ENCODE peak calls at places on chromosomes 2 and 18, in four cellular contexts. Z is OCI-LY7, R is HCT116, O is neural progenitor cell. A is an unnamed sample.

GRCh38 chr2:239532859-239533258 is 132.0 kb upstream of the HDAC4 start:
- DNase-seq in Z (no peak), R (no peak), O (no peak), A (no peak)

GRCh38 chr2:220127311-220127710 is 499.9 kb downstream of the SLC4A3 start:
- DNase-seq in R (no peak), Z (no peak), O (no peak), A (no peak)

GRCh38 chr2:205706769-205707375 is 24.6 kb downstream of the NRP2 start:
- DNase-seq in Z (peak), O (no peak), R (no peak), A (peak)

GRCh38 chr2:136116813-136117390 is 1.0 kb downstream of the CXCR4 start:
- DNase-seq in Z (peak), R (no peak), O (peak), A (peak)

GRCh38 chr2:8214221-8214620 is 467.6 kb upstream of the ID2 start:
- DNase-seq in O (no peak), R (no peak), Z (no peak), A (no peak)

GRCh38 chr2:161992526-161992925 is 81.5 kb downstream of the DPP4 start:
- DNase-seq in R (no peak), O (no peak), Z (no peak), A (peak)

GRCh38 chr2:232929303-232930123 is 59.4 kb downstream of the SNORC start:
- DNase-seq in O (no peak), Z (no peak), R (no peak), A (no peak)

GRCh38 chr2:224011837-224012236 is 27.2 kb downstream of the SERPINE2 start:
- DNase-seq in O (no peak), R (no peak), Z (no peak), A (no peak)

GRCh38 chr2:219087371-219087770 is 26.6 kb upstream of the IHH start:
- DNase-seq in Z (no peak), O (peak), R (no peak), A (no peak)

GRCh38 chr18:49846263-49846662 is 32.9 kb upstream of the ACAA2 start:
- DNase-seq in Z (no peak), R (no peak), O (no peak), A (no peak)

GRCh38 chr2:140597205-140597604 is 1533.6 kb downstream of the LRP1B start:
- DNase-seq in R (no peak), O (no peak), Z (no peak), A (no peak)

GRCh38 chr2:232666051-232666805 is 30.9 kb upstream of the GIGYF2 start:
- DNase-seq in O (no peak), Z (no peak), R (no peak), A (no peak)

GRCh38 chr18:8298186-8298585 is 311.1 kb upstream of the RAB12 start:
- DNase-seq in O (no peak), R (no peak), Z (no peak), A (no peak)

GRCh38 chr2:150234787-150235512 is 252.5 kb downstream of the RND3 start:
- DNase-seq in O (no peak), Z (no peak), R (no peak), A (no peak)

GRCh38 chr2:232543491-232543890 is 4.0 kb downstream of the CHRNG start:
- DNase-seq in R (no peak), Z (no peak), O (no peak), A (no peak)

GRCh38 chr2:184004289-184004944 is 593.9 kb upstream of the ZNF804A start:
- DNase-seq in R (no peak), Z (no peak), O (no peak), A (no peak)

GRCh38 chr2:183996825-183997823 is 601.2 kb upstream of the ZNF804A start:
- DNase-seq in O (no peak), Z (no peak), R (no peak), A (no peak)

GRCh38 chr2:183998041-183998796 is 600.1 kb upstream of the ZNF804A start:
- DNase-seq in Z (no peak), R (no peak), O (no peak), A (no peak)

GRCh38 chr2:183995632-183996031 is 602.7 kb upstream of the ZNF804A start:
- DNase-seq in R (no peak), O (no peak), Z (no peak), A (no peak)

GRCh38 chr2:183998797-183999190 is 599.5 kb upstream of the ZNF804A start:
- DNase-seq in Z (no peak), O (no peak), R (no peak), A (no peak)
- H3K4me3 ChIP-seq in Z (no peak), O (no peak), R (no peak), A (no peak)

GRCh38 chr18:75799449-75800330 is 372.2 kb upstream of the SMIM21 start:
- DNase-seq in Z (no peak), R (no peak), O (no peak), A (no peak)
- TF ChIP-seq EZH2phosphoT487 in Z (no peak), R (no peak), O (no peak), A (no peak)

GRCh38 chr18:23743733-23744333 is 54.6 kb downstream of the LAMA3 start:
- DNase-seq in Z (no peak), O (no peak), R (no peak), A (no peak)
- TF ChIP-seq CTCF in Z (no peak), O (no peak), R (no peak), A (no peak)

DNA sequence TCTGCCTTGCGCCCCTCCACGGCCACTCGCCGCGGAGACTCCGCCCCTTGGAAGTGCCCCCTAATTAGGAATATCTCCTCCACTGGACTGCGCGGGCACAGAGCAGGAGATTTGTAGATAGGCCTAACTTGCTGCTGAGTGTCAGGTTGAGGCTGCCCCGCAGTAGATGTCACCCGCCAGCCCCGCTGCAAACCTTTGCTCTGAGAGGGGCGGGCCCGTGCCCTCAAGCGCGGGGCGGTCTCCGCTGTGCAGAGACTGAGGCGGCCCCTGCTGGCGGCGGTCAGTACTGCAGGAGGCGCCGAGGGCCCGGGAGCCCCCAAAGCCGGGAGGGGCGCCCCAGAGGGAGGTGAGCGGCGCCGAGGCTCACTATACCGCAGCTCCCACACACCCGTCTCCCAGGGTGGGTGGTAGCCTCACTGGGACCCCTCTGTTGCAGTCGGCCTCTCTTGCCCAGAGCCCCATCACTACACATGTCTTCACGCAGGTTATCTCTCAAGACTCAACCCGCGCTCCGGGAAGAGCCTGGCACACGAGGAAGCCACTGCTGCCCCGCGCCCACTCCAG is 2.9 kb upstream of the NEURL3 start:
- DNase-seq in O (peak), Z (peak), R (peak), A (peak)
- H3K4me3 ChIP-seq in O (peak), Z (no peak), R (no peak), A (peak)

DNA sequence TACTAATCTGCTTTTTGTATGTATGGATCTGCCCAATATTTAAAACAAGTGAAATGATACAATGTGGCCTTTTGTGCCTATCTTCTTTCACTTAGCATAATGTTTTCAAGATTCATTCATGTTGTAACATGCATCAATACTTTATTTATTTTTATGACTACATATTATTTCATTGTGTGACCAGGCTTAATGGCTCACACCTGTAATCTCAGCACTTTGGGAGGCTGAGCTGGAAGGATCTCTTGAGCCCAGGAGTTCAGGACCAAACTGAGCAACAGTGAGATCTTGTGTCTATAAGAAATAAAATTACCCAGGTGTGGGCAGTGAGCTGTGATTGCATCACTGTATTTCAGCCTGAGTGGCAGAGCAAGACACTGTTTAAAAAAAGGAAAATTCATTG is 33.2 kb downstream of the SPOPL start:
- DNase-seq in Z (no peak), O (no peak), R (no peak), A (no peak)
- TF ChIP-seq EZH2phosphoT487 in Z (no peak), O (no peak), R (no peak), A (no peak)

GRCh38 chr2:159776321-159776720 is 21.7 kb downstream of the CD302 start:
- DNase-seq in Z (no peak), O (no peak), R (no peak), A (no peak)
- TF ChIP-seq CTCF in Z (no peak), O (no peak), R (no peak), A (no peak)

DNA sequence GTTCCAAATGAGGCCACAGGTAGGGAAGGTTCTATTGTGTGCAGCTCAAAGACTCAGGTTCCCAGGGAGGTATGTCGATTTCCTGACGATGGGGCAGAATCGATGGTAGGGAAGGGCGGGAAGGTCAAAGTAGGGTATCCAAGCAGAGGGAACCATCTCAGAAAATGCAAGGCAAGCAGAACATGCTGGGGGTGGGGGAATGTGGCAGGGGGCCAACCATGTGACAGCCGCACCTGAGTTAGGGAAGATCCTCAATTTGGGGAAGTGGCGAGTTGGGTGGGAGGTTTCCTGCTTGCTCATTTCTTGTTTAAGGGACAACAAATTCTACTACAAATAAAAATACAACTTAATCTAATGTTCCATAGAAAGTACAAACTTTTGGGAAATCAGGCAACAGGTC is 21.7 kb upstream of the GRP start:
- DNase-seq in Z (no peak), O (no peak), R (no peak), A (no peak)
- H3K4me3 ChIP-seq in Z (no peak), O (no peak), R (no peak), A (no peak)

DNA sequence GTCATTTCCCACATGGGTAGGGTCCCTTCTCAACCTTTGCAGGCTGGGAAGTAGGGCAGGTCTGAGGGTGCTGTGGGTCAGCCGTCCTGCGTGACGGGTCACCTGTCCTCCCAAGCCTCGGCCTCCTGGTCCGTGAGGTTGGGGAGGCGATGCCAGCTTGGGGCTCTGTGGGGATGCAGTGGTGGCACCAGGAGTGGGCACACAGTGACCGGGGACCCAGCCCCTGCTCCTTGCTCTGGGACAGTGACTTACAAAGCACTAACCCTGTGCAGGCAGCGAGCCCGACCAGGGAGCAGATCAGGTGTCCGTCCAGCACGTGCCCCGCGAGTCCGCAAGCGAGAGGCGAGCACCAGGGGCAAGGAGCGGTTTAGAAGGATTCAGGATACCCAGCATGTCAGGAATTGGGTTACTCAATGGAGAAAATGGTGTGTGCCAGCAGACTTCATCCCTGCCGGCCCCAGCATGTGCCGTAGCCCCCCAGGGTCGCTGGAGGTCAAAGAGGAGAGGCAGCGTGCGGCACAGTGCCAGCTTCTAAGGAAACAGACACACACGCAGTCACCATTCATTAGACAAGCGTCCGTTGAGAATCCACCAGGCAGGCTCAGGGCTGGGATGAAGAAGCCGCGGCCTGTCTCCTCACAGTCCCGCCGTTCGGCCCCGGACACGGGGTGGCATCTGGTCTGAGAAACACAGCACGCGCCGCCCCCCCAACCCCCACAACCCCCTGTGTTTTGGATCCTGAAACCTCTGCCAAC is 11.6 kb downstream of the COLEC11 start:
- DNase-seq in O (no peak), Z (no peak), R (no peak), A (no peak)
- TF ChIP-seq EZH2phosphoT487 in O (no peak), Z (no peak), R (no peak), A (no peak)

A was measured in MM.1S.